ENCODE peak calls at places on chromosomes 4 and X, in four cellular contexts. One of them, this sample, is unnamed.
A peak's percentile ranks its signal among the peaks of the same experiment; 100 is the strongest.

GRCh38 chr4:26985836-26986235 is 125.2 kb downstream of the STIM2 start:
- DNase-seq in endodermal cell: no peak
- DNase-seq in kidney epithelial cell: no peak
- DNase-seq in aorta: no peak
- DNase-seq in this sample: no peak

GRCh38 chr4:33628296-33628695 is 2616.0 kb downstream of the ARAP2 start:
- DNase-seq in endodermal cell: no peak
- DNase-seq in kidney epithelial cell: no peak
- DNase-seq in aorta: no peak
- DNase-seq in this sample: no peak

GRCh38 chrX:15988661-15989603 is 134.3 kb upstream of the AP1S2 start:
- DNase-seq in endodermal cell: no peak
- DNase-seq in kidney epithelial cell: peak; percentile 55
- DNase-seq in aorta: no peak
- DNase-seq in this sample: no peak

GRCh38 chr4:152206646-152207435 is 329.1 kb downstream of the FBXW7 start:
- DNase-seq in endodermal cell: no peak
- DNase-seq in kidney epithelial cell: no peak
- DNase-seq in aorta: no peak
- DNase-seq in this sample: no peak

GRCh38 chrX:109684136-109684535 is 48.9 kb downstream of the ACSL4 start:
- DNase-seq in endodermal cell: no peak
- DNase-seq in kidney epithelial cell: no peak
- DNase-seq in aorta: no peak
- DNase-seq in this sample: no peak

GRCh38 chr4:36053931-36054330 is 190.4 kb downstream of the ARAP2 start:
- DNase-seq in endodermal cell: no peak
- DNase-seq in kidney epithelial cell: peak; percentile 62
- DNase-seq in aorta: no peak
- DNase-seq in this sample: no peak

GRCh38 chrX:103461156-103461555 is 58.1 kb downstream of the RAB40A start:
- DNase-seq in endodermal cell: no peak
- DNase-seq in kidney epithelial cell: no peak
- DNase-seq in aorta: no peak
- DNase-seq in this sample: no peak

GRCh38 chrX:16145656-16146055 is 21.6 kb upstream of the MAGEB17 start:
- DNase-seq in endodermal cell: no peak
- DNase-seq in kidney epithelial cell: no peak
- DNase-seq in aorta: no peak
- DNase-seq in this sample: no peak

GRCh38 chr4:110106946-110107325 is 91.5 kb downstream of the ELOVL6 start:
- DNase-seq in endodermal cell: no peak
- DNase-seq in kidney epithelial cell: peak; percentile 32
- DNase-seq in aorta: no peak
- DNase-seq in this sample: no peak

GRCh38 chrX:48971325-48972213 is at the start of gene KCND1:
- DNase-seq in endodermal cell: peak; percentile 76
- DNase-seq in kidney epithelial cell: no peak
- DNase-seq in aorta: peak; percentile 65
- DNase-seq in this sample: peak; percentile 96

GRCh38 chrX:72060196-72060974 is 71.3 kb downstream of the RTL5 start:
- DNase-seq in endodermal cell: peak; percentile 68
- DNase-seq in kidney epithelial cell: no peak
- DNase-seq in aorta: no peak
- DNase-seq in this sample: peak; percentile 56

GRCh38 chr4:3294401-3295241 is 1.8 kb downstream of the RGS12 start:
- DNase-seq in endodermal cell: no peak
- DNase-seq in kidney epithelial cell: no peak
- DNase-seq in aorta: peak; percentile 50
- DNase-seq in this sample: no peak

GRCh38 chr4:121554377-121554776 is 142.4 kb downstream of the ANXA5 start:
- DNase-seq in endodermal cell: no peak
- DNase-seq in kidney epithelial cell: no peak
- DNase-seq in aorta: no peak
- DNase-seq in this sample: no peak

GRCh38 chrX:16695079-16695676 is 17.3 kb downstream of the CTPS2 start:
- DNase-seq in endodermal cell: peak; percentile 89
- DNase-seq in kidney epithelial cell: no peak
- DNase-seq in aorta: peak; percentile 61
- DNase-seq in this sample: peak; percentile 79

GRCh38 chr4:81030617-81031388 is at the start of gene BMP3:
- DNase-seq in endodermal cell: peak; percentile 81
- DNase-seq in kidney epithelial cell: no peak
- DNase-seq in aorta: no peak
- DNase-seq in this sample: peak; percentile 66

GRCh38 chrX:20653070-20653469 is 386.4 kb upstream of the RPS6KA3 start:
- DNase-seq in endodermal cell: no peak
- DNase-seq in kidney epithelial cell: peak; percentile 31
- DNase-seq in aorta: no peak
- DNase-seq in this sample: no peak

GRCh38 chr4:94603170-94603747 is 151.5 kb downstream of the PDLIM5 start:
- DNase-seq in endodermal cell: no peak
- DNase-seq in kidney epithelial cell: no peak
- DNase-seq in aorta: peak; percentile 52
- DNase-seq in this sample: no peak

GRCh38 chr4:7429601-7430078 is 5.1 kb downstream of the PSAPL1 start:
- DNase-seq in endodermal cell: peak; percentile 52
- DNase-seq in kidney epithelial cell: no peak
- DNase-seq in aorta: peak; percentile 38
- DNase-seq in this sample: peak; percentile 37

GRCh38 chr4:88807499-88807898 is 109.9 kb upstream of the NAP1L5 start:
- DNase-seq in endodermal cell: no peak
- DNase-seq in kidney epithelial cell: peak; percentile 4
- DNase-seq in aorta: no peak
- DNase-seq in this sample: no peak

GRCh38 chr4:1759170-1759817 is 33.8 kb upstream of the FGFR3 start:
- DNase-seq in endodermal cell: peak; percentile 74
- DNase-seq in kidney epithelial cell: no peak
- DNase-seq in aorta: no peak
- DNase-seq in this sample: peak; percentile 82

GRCh38 chrX:9429767-9430166 is 35.1 kb upstream of the TBL1X start:
- DNase-seq in endodermal cell: no peak
- DNase-seq in kidney epithelial cell: no peak
- DNase-seq in aorta: no peak
- DNase-seq in this sample: no peak

GRCh38 chrX:3697701-3698279 is 15.7 kb downstream of the PRKX start:
- DNase-seq in endodermal cell: peak; percentile 53
- DNase-seq in kidney epithelial cell: peak; percentile 95
- DNase-seq in aorta: peak; percentile 55
- DNase-seq in this sample: peak; percentile 48

GRCh38 chr4:21992330-21992729 is 43.8 kb upstream of the KCNIP4 start:
- DNase-seq in endodermal cell: no peak
- DNase-seq in kidney epithelial cell: no peak
- DNase-seq in aorta: no peak
- DNase-seq in this sample: no peak

GRCh38 chr4:109846395-109847098 is 1.4 kb upstream of the LRIT3 start:
- DNase-seq in endodermal cell: peak; percentile 62
- DNase-seq in kidney epithelial cell: no peak
- DNase-seq in aorta: no peak
- DNase-seq in this sample: no peak

GRCh38 chr4:47933798-47934197 is 19.4 kb upstream of the NFXL1 start:
- DNase-seq in endodermal cell: no peak
- DNase-seq in kidney epithelial cell: no peak
- DNase-seq in aorta: no peak
- DNase-seq in this sample: no peak

GRCh38 chrX:18861436-18861950 is 122.4 kb downstream of the PHKA2 start:
- DNase-seq in endodermal cell: no peak
- DNase-seq in kidney epithelial cell: no peak
- DNase-seq in aorta: no peak
- DNase-seq in this sample: no peak

GRCh38 chr4:1599491-1600210 is 84.5 kb downstream of the FAM53A start:
- DNase-seq in endodermal cell: no peak
- DNase-seq in kidney epithelial cell: no peak
- DNase-seq in aorta: peak; percentile 35
- DNase-seq in this sample: peak; percentile 88

GRCh38 chrX:119783026-119783425 is 8.4 kb downstream of the RPL39 start:
- DNase-seq in endodermal cell: no peak
- DNase-seq in kidney epithelial cell: no peak
- DNase-seq in aorta: no peak
- DNase-seq in this sample: no peak

DNA sequence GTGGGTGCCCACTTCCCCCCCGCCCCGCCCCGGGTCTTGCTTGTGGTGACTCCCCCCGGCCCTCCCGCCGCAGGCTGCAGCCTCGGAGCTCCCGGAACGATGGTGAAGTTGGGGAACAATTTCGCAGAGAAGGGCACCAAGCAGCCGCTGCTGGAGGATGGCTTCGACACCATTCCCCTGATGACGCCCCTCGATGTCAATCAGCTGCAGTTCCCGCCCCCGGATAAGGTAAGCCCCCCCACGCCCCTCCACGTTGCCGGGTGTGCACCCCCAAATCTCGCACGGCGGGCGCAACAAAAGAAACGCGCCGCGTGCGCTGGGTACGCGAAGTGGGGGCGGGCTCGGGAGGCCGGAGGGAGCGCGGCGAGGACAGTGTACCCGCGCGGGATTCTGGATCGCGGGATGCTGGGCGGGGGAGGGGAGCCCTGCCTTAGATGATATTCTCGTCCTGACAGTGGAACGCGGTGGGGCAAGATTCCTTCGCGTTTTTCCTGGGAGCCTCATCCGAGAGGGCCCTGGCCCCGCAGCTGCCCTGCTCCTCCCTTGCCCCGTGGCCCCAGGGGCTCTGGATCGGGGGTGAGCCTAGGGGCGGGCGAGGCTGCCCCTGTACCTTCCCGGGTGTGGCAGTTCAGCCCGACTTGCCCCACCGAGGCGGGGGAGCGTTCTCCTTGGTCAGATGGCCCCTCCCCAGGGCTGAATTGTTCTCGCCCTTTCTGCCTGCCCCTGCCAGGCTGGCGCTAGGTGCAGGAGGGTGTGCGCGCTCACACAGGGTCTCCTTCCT is 819 bp downstream of the NSG1 start:
- DNase-seq in endodermal cell: peak; percentile 67
- DNase-seq in kidney epithelial cell: no peak
- DNase-seq in aorta: no peak
- DNase-seq in this sample: peak; percentile 81
- H3K4me3 ChIP-seq in endodermal cell: peak overlapping the region; percentile 73
- H3K4me3 ChIP-seq in kidney epithelial cell: peak overlapping the region; percentile 38
- H3K4me3 ChIP-seq in aorta: peak overlapping the region; percentile 11
- H3K4me3 ChIP-seq in this sample: peak overlapping the region; percentile 65

GRCh38 chr4:77990456-77990855 is 66.7 kb upstream of the FRAS1 start:
- DNase-seq in endodermal cell: no peak
- DNase-seq in kidney epithelial cell: no peak
- DNase-seq in aorta: no peak
- DNase-seq in this sample: no peak

GRCh38 chr4:77996076-77996475 is 61.0 kb upstream of the FRAS1 start:
- DNase-seq in endodermal cell: no peak
- DNase-seq in kidney epithelial cell: no peak
- DNase-seq in aorta: no peak
- DNase-seq in this sample: no peak

GRCh38 chr4:77989986-77990385 is 67.1 kb upstream of the FRAS1 start:
- DNase-seq in endodermal cell: no peak
- DNase-seq in kidney epithelial cell: no peak
- DNase-seq in aorta: no peak
- DNase-seq in this sample: no peak

GRCh38 chr4:77990904-77991358 is 66.2 kb upstream of the FRAS1 start:
- DNase-seq in endodermal cell: no peak
- DNase-seq in kidney epithelial cell: no peak
- DNase-seq in aorta: no peak
- DNase-seq in this sample: no peak

DNA sequence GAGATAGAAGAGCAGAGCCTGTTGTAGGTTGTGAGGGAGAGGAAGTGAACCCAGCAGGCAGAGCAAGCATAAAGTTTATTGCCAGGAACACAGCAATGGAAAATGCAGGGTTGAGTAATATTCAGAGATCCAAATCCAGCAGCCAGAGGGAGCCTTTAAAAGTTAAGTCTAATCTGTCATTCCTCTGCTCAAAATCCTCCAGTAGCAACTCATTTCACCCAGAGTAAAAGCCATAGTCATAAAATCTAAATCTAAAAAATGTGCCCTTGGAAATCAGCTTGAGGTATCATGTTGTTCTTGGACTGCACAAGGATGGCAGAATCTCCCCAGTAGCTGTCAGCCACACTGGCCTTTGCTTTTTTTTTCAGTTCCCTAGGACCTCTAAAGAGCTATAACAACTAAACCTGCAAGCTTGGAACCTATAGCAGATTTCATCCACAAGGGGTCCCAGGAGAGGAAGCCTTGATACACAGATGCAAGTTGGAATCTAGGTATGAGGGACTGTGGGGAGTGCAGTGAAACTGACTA is 62.9 kb upstream of the FRAS1 start:
- DNase-seq in endodermal cell: peak; percentile 88
- DNase-seq in kidney epithelial cell: peak; percentile 29
- DNase-seq in aorta: no peak
- DNase-seq in this sample: peak; percentile 73
- H3K27me3 ChIP-seq in endodermal cell: no peaks in the 10 kb centered on the region
- H3K27me3 ChIP-seq in kidney epithelial cell: no peaks in the 10 kb centered on the region
- H3K27me3 ChIP-seq in aorta: no peaks in the 10 kb centered on the region
- H3K27me3 ChIP-seq in this sample: no peaks in the 10 kb centered on the region

DNA sequence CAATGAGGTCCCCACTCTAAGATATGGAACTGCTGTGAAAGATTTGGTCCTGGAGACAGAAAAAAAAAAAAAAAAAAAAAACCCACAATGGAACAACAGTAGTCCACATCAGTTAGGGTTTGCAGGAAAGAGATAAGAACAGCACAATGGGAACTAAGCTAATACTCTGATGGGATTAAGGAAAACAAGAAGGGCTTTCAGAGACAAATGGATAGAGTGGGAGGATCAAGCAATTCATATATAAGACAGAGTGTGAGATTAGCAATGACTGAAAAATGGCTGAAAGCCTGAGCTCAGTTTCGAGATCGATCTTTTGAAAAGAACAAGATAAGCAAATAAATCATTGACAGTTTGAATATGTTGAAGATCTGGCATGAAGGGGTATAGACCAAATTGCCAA is 188.4 kb upstream of the TRPC5 start:
- DNase-seq in endodermal cell: no peak
- DNase-seq in kidney epithelial cell: no peak
- DNase-seq in aorta: no peak
- DNase-seq in this sample: no peak
- H3K4me3 ChIP-seq in endodermal cell: no peak overlapping the region
- H3K4me3 ChIP-seq in kidney epithelial cell: no peak overlapping the region
- H3K4me3 ChIP-seq in aorta: no peak overlapping the region
- H3K4me3 ChIP-seq in this sample: no peak overlapping the region

DNA sequence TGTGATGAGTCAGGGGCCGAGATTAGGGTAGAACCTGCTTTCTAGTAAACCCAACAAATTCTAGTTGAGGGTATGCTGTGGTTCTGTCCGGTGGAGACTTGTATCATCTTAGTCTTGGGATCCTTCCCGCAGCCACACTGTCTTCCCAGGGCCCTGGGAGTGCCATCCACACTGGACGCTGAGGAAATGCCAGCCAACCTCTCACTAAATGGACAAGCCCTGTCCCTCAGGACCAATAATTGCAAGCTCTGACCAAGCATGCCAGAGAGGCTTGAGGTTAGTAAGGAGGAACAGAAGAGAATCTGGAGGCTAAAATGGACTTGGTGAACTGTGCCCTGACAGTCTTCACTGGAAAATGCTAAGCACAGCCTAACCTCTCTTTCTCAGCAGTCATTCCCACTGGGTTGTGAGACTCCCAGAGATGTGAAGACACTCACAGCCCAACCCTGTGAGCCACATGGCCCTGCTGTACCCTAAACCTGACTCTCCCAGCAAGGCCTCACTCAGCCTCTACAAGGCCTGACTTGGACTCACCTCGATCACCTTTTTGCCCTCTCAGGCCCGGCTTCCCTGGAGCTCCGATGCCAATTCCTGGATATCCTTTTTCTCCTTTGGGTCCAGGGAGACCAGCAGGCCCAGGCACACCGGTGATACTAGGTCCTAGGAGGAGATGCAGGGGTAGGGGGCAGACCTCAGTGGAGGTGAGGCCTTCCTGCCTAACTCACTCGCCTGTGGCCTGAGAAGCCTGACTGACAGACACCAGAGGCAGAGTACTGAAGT is 77.6 kb downstream of the ATG4A start:
- DNase-seq in endodermal cell: no peak
- DNase-seq in kidney epithelial cell: no peak
- DNase-seq in aorta: no peak
- DNase-seq in this sample: no peak
- H3K27me3 ChIP-seq in endodermal cell: no peaks in the 10 kb centered on the region
- H3K27me3 ChIP-seq in kidney epithelial cell: peaks cover 2% of the 10 kb centered on the region
- H3K27me3 ChIP-seq in aorta: no peaks in the 10 kb centered on the region
- H3K27me3 ChIP-seq in this sample: no peaks in the 10 kb centered on the region

This sample was measured in H7.